ENCODE peak calls at places on chromosomes 12 and 14, in six cellular contexts. T is foreskin fibroblast, W is epithelial cell of esophagus, R is NCI-H1092 treated with DMSO at 0.1 percent for 48 hours, J is AG10803, M is GM04503. Y is an unnamed sample.

GRCh38 chr14:99378782-99379214 is 101.9 kb downstream of the SETD3 start:
- DNase-seq in T (peak; percentile 14), W (peak; percentile 91), R (no peak), J (peak; percentile 21), M (no peak), Y (no peak)

GRCh38 chr12:43208627-43209026 is 343.4 kb downstream of the ADAMTS20 start:
- DNase-seq in T (no peak), W (no peak), R (no peak), J (no peak), M (no peak), Y (no peak)

GRCh38 chr14:67673451-67673850 is 981 bp downstream of the VTI1B start:
- DNase-seq in T (no peak), W (peak; percentile 42), R (no peak), J (peak; percentile 21), M (no peak), Y (no peak)

GRCh38 chr14:35335388-35336092 is 43.4 kb downstream of the PSMA6 start:
- DNase-seq in T (peak; percentile 29), W (no peak), R (no peak), J (no peak), M (no peak), Y (no peak)

GRCh38 chr12:124397399-124397679 is 102.4 kb downstream of the RFLNA start:
- DNase-seq in T (no peak), W (no peak), R (no peak), J (no peak), M (no peak), Y (no peak)

GRCh38 chr12:12821975-12822374 is 8.8 kb downstream of the DDX47 start:
- DNase-seq in T (no peak), W (no peak), R (no peak), J (no peak), M (no peak), Y (no peak)

GRCh38 chr12:16198884-16199283 is 78.6 kb downstream of the SLC15A5 start:
- DNase-seq in T (no peak), W (no peak), R (no peak), J (no peak), M (no peak), Y (no peak)

GRCh38 chr14:93155667-93156066 is 29.0 kb downstream of the MOAP1 start:
- DNase-seq in T (no peak), W (peak; percentile 50), R (no peak), J (no peak), M (no peak), Y (no peak)

GRCh38 chr14:78130356-78130755 is 39.8 kb upstream of the NRXN3 start:
- DNase-seq in T (no peak), W (peak; percentile 54), R (no peak), J (no peak), M (no peak), Y (no peak)

GRCh38 chr12:119594772-119595445 is 1.3 kb downstream of the TMEM233 start:
- DNase-seq in T (no peak), W (no peak), R (no peak), J (no peak), M (no peak), Y (no peak)

GRCh38 chr14:72666610-72667009 is 227.3 kb downstream of the DPF3 start:
- DNase-seq in T (peak; percentile 91), W (peak; percentile 91), R (no peak), J (peak; percentile 77), M (no peak), Y (no peak)

GRCh38 chr14:93096923-93097322 is 18.8 kb downstream of the ITPK1 start:
- DNase-seq in T (no peak), W (no peak), R (no peak), J (no peak), M (no peak), Y (no peak)

GRCh38 chr14:88359500-88359899 is 26.0 kb upstream of the SPATA7 start:
- DNase-seq in T (no peak), W (no peak), R (no peak), J (no peak), M (no peak), Y (no peak)

GRCh38 chr12:116040412-116040811 is 237.1 kb downstream of the MED13L start:
- DNase-seq in T (no peak), W (no peak), R (no peak), J (peak; percentile 17), M (no peak), Y (no peak)

GRCh38 chr12:93379432-93380308 is 1.9 kb downstream of the NUDT4 start:
- DNase-seq in T (no peak), W (no peak), R (peak; percentile 31), J (no peak), M (no peak), Y (no peak)

GRCh38 chr12:116832353-116832752 is 48.9 kb downstream of the HRK start:
- DNase-seq in T (peak; percentile 4), W (no peak), R (no peak), J (peak; percentile 31), M (no peak), Y (no peak)

GRCh38 chr14:65366802-65367570 is 45.5 kb upstream of the FUT8 start:
- DNase-seq in T (no peak), W (no peak), R (no peak), J (no peak), M (no peak), Y (no peak)

GRCh38 chr12:45008211-45008610 is 42.7 kb downstream of the DBX2 start:
- DNase-seq in T (no peak), W (no peak), R (no peak), J (no peak), M (no peak), Y (no peak)

GRCh38 chr12:13211859-13212664 is 15.5 kb downstream of the EMP1 start:
- DNase-seq in T (no peak), W (peak; percentile 68), R (peak; percentile 72), J (peak; percentile 67), M (no peak), Y (no peak)

GRCh38 chr14:67773844-67774377 is 42.5 kb downstream of the ZFYVE26 start:
- DNase-seq in T (no peak), W (peak; percentile 20), R (no peak), J (no peak), M (no peak), Y (no peak)

GRCh38 chr14:68958553-68958952 is 20.5 kb downstream of the ACTN1 start:
- DNase-seq in T (no peak), W (no peak), R (no peak), J (peak; percentile 65), M (no peak), Y (no peak)

GRCh38 chr14:91186515-91187066 is 57.9 kb downstream of the GPR68 start:
- DNase-seq in T (peak; percentile 55), W (peak; percentile 42), R (no peak), J (peak; percentile 36), M (peak; percentile 19), Y (no peak)

GRCh38 chr14:99564256-99564902 is 39.6 kb downstream of the CCDC85C start:
- DNase-seq in T (peak; percentile 50), W (no peak), R (peak; percentile 95), J (peak; percentile 72), M (no peak), Y (peak; percentile 61)

GRCh38 chr14:21868442-21869046 is 194.9 kb upstream of the OR4E1 start:
- DNase-seq in T (no peak), W (peak; percentile 87), R (peak; percentile 21), J (peak; percentile 8), M (no peak), Y (peak; percentile 2)

GRCh38 chr12:96368233-96368632 is 32.0 kb downstream of the CDK17 start:
- DNase-seq in T (no peak), W (no peak), R (peak; percentile 88), J (no peak), M (no peak), Y (no peak)